ENCODE peak calls at places on chromosomes 13 and 19, in four cellular contexts. One of them, this sample, is unnamed.
A peak's percentile ranks its signal among the peaks of the same experiment; 100 is the strongest.

GRCh38 chr19:46713781-46714522 is 3.0 kb downstream of the PRKD2 start:
- DNase-seq in testis: peak; percentile 92
- DNase-seq in esophagus muscularis mucosa: peak; percentile 97
- DNase-seq in suprapubic skin: peak; percentile 98
- DNase-seq in this sample: peak; percentile 84

GRCh38 chr19:1026189-1027019 is at the start of gene CNN2:
- DNase-seq in testis: peak; percentile 82
- DNase-seq in esophagus muscularis mucosa: no peak
- DNase-seq in suprapubic skin: peak; percentile 88
- DNase-seq in this sample: no peak

GRCh38 chr13:24228852-24229458 is 68.4 kb downstream of the SPATA13 start:
- DNase-seq in testis: peak; percentile 60
- DNase-seq in esophagus muscularis mucosa: no peak
- DNase-seq in suprapubic skin: no peak
- DNase-seq in this sample: no peak

GRCh38 chr13:70518081-70518480 is 409.8 kb upstream of the KLHL1 start:
- DNase-seq in testis: no peak
- DNase-seq in esophagus muscularis mucosa: no peak
- DNase-seq in suprapubic skin: no peak
- DNase-seq in this sample: no peak

GRCh38 chr13:30094015-30094533 is 213.3 kb downstream of the KATNAL1 start:
- DNase-seq in testis: no peak
- DNase-seq in esophagus muscularis mucosa: no peak
- DNase-seq in suprapubic skin: no peak
- DNase-seq in this sample: no peak

GRCh38 chr19:6963937-6964336 is 57.3 kb downstream of the MBD3L2B start:
- DNase-seq in testis: peak; percentile 36
- DNase-seq in esophagus muscularis mucosa: no peak
- DNase-seq in suprapubic skin: no peak
- DNase-seq in this sample: no peak

GRCh38 chr19:49847731-49848696 is 2.9 kb upstream of the PTOV1 start:
- DNase-seq in testis: no peak
- DNase-seq in esophagus muscularis mucosa: no peak
- DNase-seq in suprapubic skin: no peak
- DNase-seq in this sample: no peak

GRCh38 chr13:94556646-94557045 is 39.3 kb downstream of the TGDS start:
- DNase-seq in testis: no peak
- DNase-seq in esophagus muscularis mucosa: no peak
- DNase-seq in suprapubic skin: no peak
- DNase-seq in this sample: no peak

GRCh38 chr13:25654332-25654731 is 282.6 kb downstream of the ATP8A2 start:
- DNase-seq in testis: no peak
- DNase-seq in esophagus muscularis mucosa: no peak
- DNase-seq in suprapubic skin: no peak
- DNase-seq in this sample: no peak

GRCh38 chr19:483332-484072 is 12.8 kb upstream of the MADCAM1 start:
- DNase-seq in testis: no peak
- DNase-seq in esophagus muscularis mucosa: no peak
- DNase-seq in suprapubic skin: no peak
- DNase-seq in this sample: no peak

GRCh38 chr19:6772028-6772865 is at the start of gene VAV1:
- DNase-seq in testis: peak; percentile 42
- DNase-seq in esophagus muscularis mucosa: no peak
- DNase-seq in suprapubic skin: peak; percentile 75
- DNase-seq in this sample: no peak

GRCh38 chr19:49590971-49591730 is at the start of gene PRR12:
- DNase-seq in testis: peak; percentile 59
- DNase-seq in esophagus muscularis mucosa: peak; percentile 94
- DNase-seq in suprapubic skin: no peak
- DNase-seq in this sample: no peak

GRCh38 chr19:47316513-47316912 is 6.9 kb downstream of the C5AR1 start:
- DNase-seq in testis: no peak
- DNase-seq in esophagus muscularis mucosa: no peak
- DNase-seq in suprapubic skin: no peak
- DNase-seq in this sample: no peak

GRCh38 chr13:40170982-40171381 is 495.5 kb downstream of the FOXO1 start:
- DNase-seq in testis: no peak
- DNase-seq in esophagus muscularis mucosa: no peak
- DNase-seq in suprapubic skin: no peak
- DNase-seq in this sample: no peak

GRCh38 chr19:57473646-57474045 is 3.7 kb downstream of the ZNF772 start:
- DNase-seq in testis: no peak
- DNase-seq in esophagus muscularis mucosa: no peak
- DNase-seq in suprapubic skin: no peak
- DNase-seq in this sample: no peak

DNA sequence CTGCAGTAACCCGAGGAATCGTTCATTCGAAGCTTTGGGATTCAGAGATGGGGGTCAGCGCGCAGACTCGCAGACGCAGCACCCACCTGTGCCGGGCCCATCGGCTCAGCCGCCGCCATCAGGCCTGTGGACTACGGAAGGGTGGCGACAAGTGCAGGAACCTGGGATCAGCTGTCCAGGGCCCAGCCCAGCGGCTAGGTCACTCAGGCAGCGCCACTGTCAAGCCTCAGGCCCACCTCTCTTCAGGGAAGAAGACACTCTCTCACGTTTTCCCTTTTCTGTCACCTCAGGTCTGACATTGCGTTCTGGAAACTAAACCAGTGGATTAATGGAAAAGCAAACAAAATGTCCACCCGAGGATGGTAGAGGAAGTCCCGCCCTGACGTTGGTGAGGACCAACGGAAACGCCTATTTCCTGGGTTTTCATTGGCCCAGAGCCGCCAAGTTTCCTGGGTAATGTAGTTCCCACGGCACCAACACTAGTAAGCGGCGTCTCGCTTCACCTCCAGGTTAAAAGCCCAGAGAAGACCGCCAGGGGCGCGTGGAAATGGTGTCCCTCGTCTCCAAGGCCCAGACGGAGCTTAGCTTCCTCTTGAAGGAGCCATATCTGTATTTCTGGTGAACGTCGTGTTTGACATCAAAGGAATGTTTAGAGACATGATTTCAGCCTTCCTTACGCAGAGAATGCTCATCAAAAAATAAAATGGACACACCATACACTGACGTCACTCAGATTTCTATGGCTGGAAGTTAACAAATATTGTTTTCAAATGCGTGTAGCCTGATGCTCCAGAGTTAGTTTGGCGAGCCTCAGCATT is at the start of gene ZNF772:
- DNase-seq in testis: peak; percentile 98
- DNase-seq in esophagus muscularis mucosa: peak; percentile 97
- DNase-seq in suprapubic skin: peak; percentile 92
- DNase-seq in this sample: peak; percentile 77
- TF ChIP-seq CTCF in testis: peak; percentile 59
- TF ChIP-seq CTCF in esophagus muscularis mucosa: peak; percentile 10
- TF ChIP-seq CTCF in suprapubic skin: peak; percentile 65
- TF ChIP-seq CTCF in this sample: peak; percentile 12

GRCh38 chr19:2815191-2815614 is 4.5 kb upstream of the ZNF554 start:
- DNase-seq in testis: no peak
- DNase-seq in esophagus muscularis mucosa: no peak
- DNase-seq in suprapubic skin: no peak
- DNase-seq in this sample: no peak
- TF ChIP-seq CTCF in testis: no peak
- TF ChIP-seq CTCF in esophagus muscularis mucosa: no peak
- TF ChIP-seq CTCF in suprapubic skin: no peak
- TF ChIP-seq CTCF in this sample: no peak

DNA sequence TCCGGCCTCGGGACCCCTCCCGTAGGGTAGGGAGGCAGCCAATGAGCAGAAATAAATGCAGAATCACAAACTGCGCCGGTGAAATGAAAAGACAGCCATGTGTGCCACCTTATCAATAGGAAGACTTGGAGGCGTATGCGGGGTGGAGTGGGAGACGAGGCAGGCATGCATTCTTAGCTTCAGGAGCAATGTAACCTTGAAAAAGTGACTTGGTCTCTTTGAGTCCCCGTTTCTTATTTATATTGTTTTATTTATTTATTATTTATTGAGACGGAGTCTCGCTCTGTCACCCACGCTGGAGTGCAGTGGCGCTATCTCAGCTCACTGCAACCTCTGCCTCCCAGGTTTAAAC is 16.0 kb downstream of the SSC5D start:
- DNase-seq in testis: no peak
- DNase-seq in esophagus muscularis mucosa: no peak
- DNase-seq in suprapubic skin: no peak
- DNase-seq in this sample: no peak
- TF ChIP-seq CTCF in testis: no peak
- TF ChIP-seq CTCF in esophagus muscularis mucosa: peak; percentile 2
- TF ChIP-seq CTCF in suprapubic skin: no peak
- TF ChIP-seq CTCF in this sample: no peak

DNA sequence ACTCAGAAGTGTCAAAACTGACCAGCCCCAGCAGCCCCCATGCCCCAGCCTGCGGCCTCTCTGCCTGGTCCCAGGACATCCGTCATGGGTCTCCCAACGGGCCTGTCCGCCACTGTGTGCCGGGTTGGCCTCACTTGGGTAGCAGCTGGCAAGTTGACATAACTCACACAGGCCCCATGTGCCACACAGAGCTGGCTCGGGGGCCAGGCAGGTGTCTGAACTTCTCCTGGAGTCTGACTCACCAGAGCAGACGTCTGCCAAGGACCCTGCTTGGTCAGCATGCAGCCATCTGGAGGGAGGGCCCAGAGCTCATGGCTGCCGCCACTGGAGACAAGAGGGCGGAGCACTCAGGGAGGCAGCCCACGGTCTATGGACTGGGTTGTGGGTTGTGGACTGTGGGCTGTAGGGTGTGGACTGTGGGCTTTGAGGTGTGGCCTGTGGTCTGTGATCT is 32.0 kb upstream of the TMEM255B start:
- DNase-seq in testis: no peak
- DNase-seq in esophagus muscularis mucosa: no peak
- DNase-seq in suprapubic skin: peak; percentile 67
- DNase-seq in this sample: no peak
- TF ChIP-seq CTCF in testis: no peak
- TF ChIP-seq CTCF in esophagus muscularis mucosa: no peak
- TF ChIP-seq CTCF in suprapubic skin: no peak
- TF ChIP-seq CTCF in this sample: no peak

GRCh38 chr19:58367698-58368454 is 5.3 kb upstream of the ZNF497 start:
- DNase-seq in testis: peak; percentile 37
- DNase-seq in esophagus muscularis mucosa: no peak
- DNase-seq in suprapubic skin: no peak
- DNase-seq in this sample: no peak

GRCh38 chr19:58374200-58374599 is 6.6 kb downstream of the ZNF837 start:
- DNase-seq in testis: no peak
- DNase-seq in esophagus muscularis mucosa: no peak
- DNase-seq in suprapubic skin: no peak
- DNase-seq in this sample: no peak

GRCh38 chr19:58368561-58369360 is 6.2 kb upstream of the ZNF497 start:
- DNase-seq in testis: no peak
- DNase-seq in esophagus muscularis mucosa: no peak
- DNase-seq in suprapubic skin: no peak
- DNase-seq in this sample: no peak

GRCh38 chr19:58366576-58367430 is 4.3 kb upstream of the ZNF497 start:
- DNase-seq in testis: no peak
- DNase-seq in esophagus muscularis mucosa: no peak
- DNase-seq in suprapubic skin: no peak
- DNase-seq in this sample: no peak

DNA sequence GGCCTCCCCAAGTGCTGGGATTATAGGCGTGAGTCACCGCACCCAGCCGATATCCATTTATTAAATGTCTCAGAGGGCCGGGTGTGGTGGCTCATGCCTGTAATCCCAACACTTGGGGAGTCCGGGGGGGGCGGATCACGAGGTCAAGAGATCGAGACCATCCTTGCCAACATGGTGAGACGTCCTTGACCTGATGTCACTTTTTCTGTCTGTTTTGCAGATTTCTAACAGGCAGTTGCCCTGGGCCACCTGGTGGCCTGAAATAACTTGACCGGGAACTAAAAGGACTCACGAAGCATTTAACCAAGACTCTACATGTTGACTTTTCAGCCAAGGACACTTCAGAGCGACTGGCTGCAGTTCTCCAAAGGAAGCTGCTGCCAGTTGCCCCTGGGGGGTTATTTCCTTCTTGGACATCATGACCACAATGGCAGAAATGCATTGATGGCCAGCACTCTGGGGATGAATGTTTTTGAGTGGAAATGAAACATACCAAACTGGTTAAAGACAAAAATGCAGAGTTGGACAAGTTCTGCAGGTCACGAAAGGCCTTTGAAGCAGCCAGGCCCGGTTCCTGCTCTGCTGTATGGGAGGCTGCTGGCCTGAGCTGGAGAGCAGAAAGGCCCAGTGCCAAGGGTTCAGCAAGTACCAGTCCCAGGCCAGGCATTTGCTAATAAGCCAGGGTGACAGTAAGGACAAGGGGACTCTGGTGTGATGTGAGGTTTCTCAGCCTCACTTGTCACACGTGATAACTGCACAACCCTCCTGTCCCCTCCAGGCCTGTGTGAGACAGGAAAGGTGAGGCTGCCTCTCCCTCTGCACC is 8.3 kb downstream of the ZNF837 start:
- DNase-seq in testis: peak; percentile 48
- DNase-seq in esophagus muscularis mucosa: no peak
- DNase-seq in suprapubic skin: no peak
- DNase-seq in this sample: no peak
- TF ChIP-seq CTCF in testis: no peak
- TF ChIP-seq CTCF in esophagus muscularis mucosa: no peak
- TF ChIP-seq CTCF in suprapubic skin: no peak
- TF ChIP-seq CTCF in this sample: no peak

DNA sequence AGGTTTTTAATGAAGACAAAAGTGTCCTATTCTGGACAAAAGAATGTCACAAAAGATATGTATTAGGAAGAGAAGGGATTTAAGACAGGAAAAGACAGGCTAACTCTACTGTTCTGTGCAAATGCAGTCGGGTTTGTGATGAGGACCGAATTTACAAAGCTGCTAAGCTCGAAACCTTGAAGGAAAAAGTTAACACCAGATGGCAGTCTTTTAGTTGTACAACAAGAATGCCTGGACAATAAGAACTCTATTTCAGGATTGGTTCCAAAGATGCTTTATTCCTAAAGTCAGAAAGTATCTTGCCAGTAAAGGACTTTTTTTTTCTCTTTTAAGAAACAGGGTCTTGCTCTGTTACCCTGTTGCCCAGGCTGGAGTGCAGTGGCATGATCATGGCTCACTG is 51.1 kb downstream of the HS6ST3 start:
- DNase-seq in testis: no peak
- DNase-seq in esophagus muscularis mucosa: no peak
- DNase-seq in suprapubic skin: no peak
- DNase-seq in this sample: no peak
- TF ChIP-seq CTCF in testis: peak; percentile 21
- TF ChIP-seq CTCF in esophagus muscularis mucosa: no peak
- TF ChIP-seq CTCF in suprapubic skin: no peak
- TF ChIP-seq CTCF in this sample: no peak

This sample was measured in omental fat pad.